ENCODE peak calls at places on chromosomes 6 and 20, in nine cellular contexts. B is brain microvascular endothelial cell; F is IMR-90; E is GM06990; P is psoas muscle; V is PC-3; I is fibroblast of pulmonary artery; H is CD8-positive, alpha-beta T cell; O is body of pancreas. Z is an unnamed sample.
A peak's percentile ranks its signal among the peaks of the same experiment; 100 is the strongest.

GRCh38 chr6:111588366-111588765 is 17.3 kb downstream of the TRAF3IP2 start:
- DNase-seq in E (no peak), P (no peak), O (no peak), V (no peak), H (no peak), F (no peak), I (no peak), B (no peak), Z (no peak)

GRCh38 chr6:33830635-33831240 is 26.9 kb upstream of the MLN start:
- DNase-seq in B (no peak), P (no peak), I (no peak), V (no peak), E (no peak), F (no peak), O (no peak), H (no peak), Z (no peak)

GRCh38 chr6:132698608-132699007 is 15.2 kb downstream of the VNN1 start:
- DNase-seq in F (no peak), V (no peak), P (no peak), I (no peak), E (peak; percentile 16), H (no peak), B (no peak), O (no peak), Z (no peak)

GRCh38 chr6:86030875-86031274 is 388.2 kb upstream of the SYNCRIP start:
- DNase-seq in H (no peak), E (no peak), I (no peak), F (no peak), O (no peak), P (no peak), V (no peak), B (no peak), Z (no peak)

GRCh38 chr6:154619183-154619582 is 108.7 kb upstream of the CNKSR3 start:
- DNase-seq in V (no peak), F (no peak), E (no peak), P (no peak), H (no peak), I (no peak), O (peak; percentile 61), B (no peak), Z (no peak)

GRCh38 chr6:156779206-156780116 is 2.3 kb downstream of the ARID1B start:
- DNase-seq in V (no peak), P (peak; percentile 64), H (peak; percentile 52), E (peak; percentile 72), O (peak; percentile 50), I (no peak), B (no peak), F (no peak), Z (no peak)

GRCh38 chr20:4685923-4686221 is 35.8 kb upstream of the PRND start:
- DNase-seq in P (no peak), O (no peak), I (no peak), E (no peak), F (no peak), V (no peak), H (no peak), B (no peak), Z (no peak)

GRCh38 chr20:14343658-14344057 is 6.2 kb upstream of the FLRT3 start:
- DNase-seq in F (no peak), P (no peak), E (no peak), I (no peak), H (no peak), B (no peak), V (no peak), O (no peak), Z (no peak)

GRCh38 chr20:53283597-53283996 is 310.0 kb downstream of the ZNF217 start:
- DNase-seq in H (no peak), O (no peak), I (no peak), P (no peak), V (no peak), E (no peak), B (no peak), F (no peak), Z (no peak)

GRCh38 chr6:135304883-135305282 is 123.8 kb downstream of the MYB start:
- DNase-seq in H (no peak), P (no peak), B (no peak), V (no peak), I (no peak), O (no peak), E (no peak), F (no peak), Z (no peak)

GRCh38 chr6:123515715-123516114 is 121.0 kb downstream of the TRDN start:
- DNase-seq in F (no peak), B (no peak), I (peak; percentile 12), V (no peak), H (no peak), P (no peak), O (no peak), E (no peak), Z (no peak)

GRCh38 chr6:70108230-70108629 is 194.7 kb downstream of the COL9A1 start:
- DNase-seq in H (no peak), P (no peak), B (peak; percentile 18), I (peak; percentile 64), O (no peak), V (peak; percentile 54), E (no peak), F (peak; percentile 35), Z (peak; percentile 50)

GRCh38 chr6:31203345-31203979 is 33.0 kb upstream of the POU5F1 start:
- DNase-seq in P (no peak), B (peak; percentile 64), I (peak; percentile 26), F (peak; percentile 71), H (peak; percentile 63), E (peak; percentile 71), O (peak; percentile 59), V (peak; percentile 92), Z (no peak)

GRCh38 chr6:36599791-36600209 is 5.6 kb downstream of the SRSF3 start:
- DNase-seq in O (no peak), E (no peak), V (no peak), I (peak; percentile 61), F (peak; percentile 40), B (peak; percentile 46), H (peak; percentile 58), P (peak; percentile 45), Z (no peak)

GRCh38 chr6:45148711-45149341 is 179.3 kb upstream of the RUNX2 start:
- DNase-seq in E (no peak), V (no peak), H (no peak), F (peak; percentile 55), B (no peak), I (peak; percentile 64), O (no peak), P (no peak), Z (peak; percentile 38)

GRCh38 chr20:51894201-51894600 is 91.9 kb upstream of the SALL4 start:
- DNase-seq in O (no peak), E (no peak), F (no peak), B (no peak), V (no peak), I (no peak), P (no peak), H (no peak), Z (no peak)

GRCh38 chr20:58459058-58459743 is 56.0 kb downstream of the APCDD1L start:
- DNase-seq in F (no peak), H (no peak), V (no peak), O (no peak), B (no peak), P (no peak), I (no peak), E (no peak), Z (no peak)

GRCh38 chr6:43020847-43021246 is 576 bp upstream of the RRP36 start:
- DNase-seq in E (no peak), H (no peak), B (no peak), P (no peak), F (no peak), I (peak; percentile 7), V (no peak), O (no peak), Z (no peak)

GRCh38 chr6:106142876-106143431 is 56.8 kb downstream of the PRDM1 start:
- DNase-seq in H (no peak), F (no peak), V (no peak), B (no peak), E (no peak), O (no peak), P (no peak), I (no peak), Z (no peak)
- H3K4me3 ChIP-seq in H (no peak overlapping the region), F (no peak overlapping the region), V (no peak overlapping the region), B (no peak overlapping the region), E (no peak overlapping the region), O (no peak overlapping the region), P (no peak overlapping the region), I (no peak overlapping the region), Z (no peak overlapping the region)

GRCh38 chr6:74409447-74409846 is 713.4 kb downstream of the CD109 start:
- DNase-seq in E (peak; percentile 2), V (peak; percentile 64), P (no peak), F (peak; percentile 87), I (peak; percentile 86), B (peak; percentile 66), O (no peak), H (no peak), Z (peak; percentile 86)
- TF ChIP-seq CTCF in E (peak; percentile 31), V (peak; percentile 65), P (peak; percentile 30), F (peak; percentile 84), I (peak; percentile 60), B (peak; percentile 49), O (no peak), H (no peak), Z (peak; percentile 39)

GRCh38 chr6:150690681-150691080 is 91.0 kb downstream of the PLEKHG1 start:
- DNase-seq in B (no peak), F (no peak), H (no peak), V (no peak), I (no peak), E (no peak), O (no peak), P (no peak), Z (no peak)
- H3K4me3 ChIP-seq in B (no peak overlapping the region), F (no peak overlapping the region), H (no peak overlapping the region), V (no peak overlapping the region), I (no peak overlapping the region), E (no peak overlapping the region), O (no peak overlapping the region), P (no peak overlapping the region), Z (no peak overlapping the region)

GRCh38 chr6:138944412-138944811 is 43.6 kb downstream of the REPS1 start:
- DNase-seq in P (no peak), O (no peak), B (peak; percentile 51), V (peak; percentile 66), I (peak; percentile 75), F (peak; percentile 83), H (no peak), E (no peak), Z (peak; percentile 77)

GRCh38 chr6:138953451-138953850 is 34.6 kb downstream of the REPS1 start:
- DNase-seq in E (no peak), H (no peak), V (peak; percentile 47), O (no peak), I (no peak), F (peak; percentile 22), P (no peak), B (no peak), Z (peak; percentile 59)

GRCh38 chr6:138948028-138948427 is 40.0 kb downstream of the REPS1 start:
- DNase-seq in I (no peak), H (no peak), F (no peak), P (no peak), O (no peak), B (no peak), E (no peak), V (peak; percentile 4), Z (no peak)

GRCh38 chr6:138945354-138945753 is 42.7 kb downstream of the REPS1 start:
- DNase-seq in O (no peak), F (no peak), H (no peak), I (no peak), E (no peak), V (peak; percentile 11), B (no peak), P (no peak), Z (no peak)

DNA sequence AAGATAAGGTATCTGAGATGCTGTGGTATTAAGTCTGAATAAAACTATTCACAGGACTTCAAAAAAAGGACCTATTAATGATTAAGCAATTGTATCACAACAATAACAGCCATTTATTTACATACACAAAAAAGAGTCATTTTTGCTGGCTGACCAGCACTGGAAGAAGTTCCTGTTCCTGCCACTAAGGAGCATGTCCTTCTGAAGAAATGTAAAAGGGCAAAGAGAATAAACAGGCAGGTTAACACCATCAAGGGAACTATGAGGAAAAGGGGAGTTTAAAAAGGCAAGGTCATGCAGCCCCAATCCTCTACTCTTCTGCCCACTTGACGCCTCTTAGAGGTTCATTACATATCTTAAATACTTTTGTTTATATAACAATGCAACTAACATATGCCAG is 39.3 kb downstream of the REPS1 start:
- DNase-seq in E (no peak), F (no peak), O (no peak), V (no peak), B (no peak), P (no peak), H (no peak), I (no peak), Z (no peak)
- TF ChIP-seq CTCF in E (no peak), F (no peak), O (no peak), V (no peak), B (peak; percentile 26), P (no peak), H (no peak), I (peak; percentile 24), Z (no peak)